ENCODE peak calls at places on chromosomes 3 and 15, in ten cellular contexts. One of them, this sample, is unnamed.

GRCh38 chr15:39393575-39394335 is 187.1 kb upstream of the THBS1 start:
- DNase-seq in ovary: no peak
- DNase-seq in spleen: no peak
- DNase-seq in mucosa of descending colon: peak; percentile 49
- DNase-seq in lower lobe of right lung: no peak
- DNase-seq in H7: no peak
- DNase-seq in skeletal muscle cell: no peak
- DNase-seq in fibroblast of pulmonary artery: no peak
- DNase-seq in sigmoid colon: no peak
- DNase-seq in cardiac muscle cell: no peak
- DNase-seq in this sample: no peak

GRCh38 chr15:92665100-92665555 is 9.6 kb upstream of the FAM174B start:
- DNase-seq in ovary: peak; percentile 82
- DNase-seq in spleen: no peak
- DNase-seq in mucosa of descending colon: no peak
- DNase-seq in lower lobe of right lung: no peak
- DNase-seq in H7: no peak
- DNase-seq in skeletal muscle cell: no peak
- DNase-seq in fibroblast of pulmonary artery: peak; percentile 90
- DNase-seq in sigmoid colon: peak; percentile 85
- DNase-seq in cardiac muscle cell: peak; percentile 85
- DNase-seq in this sample: no peak

GRCh38 chr3:194633349-194634004 is at the start of gene TMEM44:
- DNase-seq in ovary: peak; percentile 60
- DNase-seq in spleen: peak; percentile 91
- DNase-seq in mucosa of descending colon: peak; percentile 91
- DNase-seq in lower lobe of right lung: peak; percentile 82
- DNase-seq in H7: peak; percentile 98
- DNase-seq in skeletal muscle cell: peak; percentile 16
- DNase-seq in fibroblast of pulmonary artery: peak; percentile 91
- DNase-seq in sigmoid colon: peak; percentile 81
- DNase-seq in cardiac muscle cell: peak; percentile 85
- DNase-seq in this sample: peak; percentile 85

GRCh38 chr3:106208979-106209378 is 340.2 kb upstream of the CBLB start:
- DNase-seq in ovary: no peak
- DNase-seq in spleen: no peak
- DNase-seq in mucosa of descending colon: peak; percentile 19
- DNase-seq in lower lobe of right lung: no peak
- DNase-seq in H7: no peak
- DNase-seq in skeletal muscle cell: no peak
- DNase-seq in fibroblast of pulmonary artery: peak; percentile 77
- DNase-seq in sigmoid colon: no peak
- DNase-seq in cardiac muscle cell: peak; percentile 63
- DNase-seq in this sample: no peak

GRCh38 chr3:110811050-110811449 is 260.6 kb upstream of the NECTIN3 start:
- DNase-seq in ovary: no peak
- DNase-seq in spleen: no peak
- DNase-seq in mucosa of descending colon: no peak
- DNase-seq in lower lobe of right lung: no peak
- DNase-seq in H7: no peak
- DNase-seq in skeletal muscle cell: no peak
- DNase-seq in fibroblast of pulmonary artery: no peak
- DNase-seq in sigmoid colon: no peak
- DNase-seq in cardiac muscle cell: no peak
- DNase-seq in this sample: no peak

GRCh38 chr3:130934442-130935089 is 40.7 kb downstream of the ATP2C1 start:
- DNase-seq in ovary: no peak
- DNase-seq in spleen: no peak
- DNase-seq in mucosa of descending colon: no peak
- DNase-seq in lower lobe of right lung: no peak
- DNase-seq in H7: no peak
- DNase-seq in skeletal muscle cell: no peak
- DNase-seq in fibroblast of pulmonary artery: peak; percentile 32
- DNase-seq in sigmoid colon: no peak
- DNase-seq in cardiac muscle cell: peak; percentile 34
- DNase-seq in this sample: no peak

GRCh38 chr3:58608648-58609047 is 31.5 kb upstream of the FAM107A start:
- DNase-seq in ovary: no peak
- DNase-seq in spleen: no peak
- DNase-seq in mucosa of descending colon: no peak
- DNase-seq in lower lobe of right lung: no peak
- DNase-seq in H7: no peak
- DNase-seq in skeletal muscle cell: no peak
- DNase-seq in fibroblast of pulmonary artery: no peak
- DNase-seq in sigmoid colon: no peak
- DNase-seq in cardiac muscle cell: no peak
- DNase-seq in this sample: no peak

GRCh38 chr3:9041626-9042025 is 78.4 kb upstream of the RAD18 start:
- DNase-seq in ovary: no peak
- DNase-seq in spleen: no peak
- DNase-seq in mucosa of descending colon: no peak
- DNase-seq in lower lobe of right lung: no peak
- DNase-seq in H7: no peak
- DNase-seq in skeletal muscle cell: no peak
- DNase-seq in fibroblast of pulmonary artery: no peak
- DNase-seq in sigmoid colon: no peak
- DNase-seq in cardiac muscle cell: no peak
- DNase-seq in this sample: no peak

GRCh38 chr3:83934208-83935150 is 1024.3 kb upstream of the CADM2 start:
- DNase-seq in ovary: no peak
- DNase-seq in spleen: no peak
- DNase-seq in mucosa of descending colon: no peak
- DNase-seq in lower lobe of right lung: no peak
- DNase-seq in H7: no peak
- DNase-seq in skeletal muscle cell: peak; percentile 26
- DNase-seq in fibroblast of pulmonary artery: no peak
- DNase-seq in sigmoid colon: no peak
- DNase-seq in cardiac muscle cell: peak; percentile 0
- DNase-seq in this sample: no peak

DNA sequence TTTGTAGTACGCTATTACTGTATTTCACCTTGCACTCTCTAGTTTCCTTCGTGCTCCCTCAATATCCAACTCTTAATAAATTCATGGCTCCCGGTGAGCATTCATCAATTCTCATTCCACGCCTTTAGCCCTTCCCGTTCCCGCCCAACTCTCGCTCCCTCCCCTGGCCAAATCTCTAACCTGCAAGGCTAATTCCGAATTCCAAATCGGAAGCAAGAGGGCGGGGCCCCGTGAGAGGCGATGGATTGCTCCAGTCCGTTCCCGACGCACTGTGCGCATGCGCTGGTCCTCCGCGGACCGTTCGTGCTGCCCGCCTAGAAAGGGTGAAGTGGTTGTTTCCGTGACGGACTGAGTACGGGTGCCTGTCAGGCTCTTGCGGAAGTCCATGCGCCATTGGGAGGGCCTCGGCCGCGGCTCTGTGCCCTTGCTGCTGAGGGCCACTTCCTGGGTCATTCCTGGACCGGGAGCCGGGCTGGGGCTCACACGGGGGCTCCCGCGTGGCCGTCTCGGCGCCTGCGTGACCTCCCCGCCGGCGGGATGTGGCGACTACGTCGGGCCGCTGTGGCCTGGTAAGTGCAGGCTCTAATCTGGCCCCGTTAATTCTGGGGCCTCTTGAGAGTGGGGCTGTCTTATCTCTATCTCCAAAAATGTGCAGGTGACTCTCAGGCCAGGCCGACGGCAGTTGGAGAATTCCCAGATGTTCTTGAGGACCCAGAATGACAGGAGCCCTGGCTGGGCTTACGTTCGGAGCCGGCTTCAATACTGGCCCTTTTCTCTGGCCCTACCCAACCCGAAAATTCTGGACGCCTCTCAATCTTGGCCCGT is at the start of gene OPA1:
- DNase-seq in ovary: peak; percentile 98
- DNase-seq in spleen: peak; percentile 98
- DNase-seq in mucosa of descending colon: peak; percentile 96
- DNase-seq in lower lobe of right lung: peak; percentile 99
- DNase-seq in H7: peak; percentile 90
- DNase-seq in skeletal muscle cell: peak; percentile 96
- DNase-seq in fibroblast of pulmonary artery: peak; percentile 99
- DNase-seq in sigmoid colon: peak; percentile 99
- DNase-seq in cardiac muscle cell: peak; percentile 99
- DNase-seq in this sample: peak; percentile 96
- H3K4me3 ChIP-seq in ovary: peak within 1 kb of the TSS; percentile 96
- H3K4me3 ChIP-seq in spleen: peak within 1 kb of the TSS; percentile 93
- H3K4me3 ChIP-seq in mucosa of descending colon: peak within 1 kb of the TSS; percentile 94
- H3K4me3 ChIP-seq in lower lobe of right lung: peak within 1 kb of the TSS; percentile 95
- H3K4me3 ChIP-seq in H7: peak within 1 kb of the TSS; percentile 81
- H3K4me3 ChIP-seq in skeletal muscle cell: peak within 1 kb of the TSS; percentile 83
- H3K4me3 ChIP-seq in fibroblast of pulmonary artery: peak within 1 kb of the TSS; percentile 92
- H3K4me3 ChIP-seq in sigmoid colon: peak within 1 kb of the TSS; percentile 65
- H3K4me3 ChIP-seq in cardiac muscle cell: peak within 1 kb of the TSS; percentile 70
- H3K4me3 ChIP-seq in this sample: peak within 1 kb of the TSS; percentile 95

GRCh38 chr3:19347701-19348100 is 199.4 kb downstream of the KCNH8 start:
- DNase-seq in ovary: no peak
- DNase-seq in spleen: no peak
- DNase-seq in mucosa of descending colon: no peak
- DNase-seq in lower lobe of right lung: no peak
- DNase-seq in H7: no peak
- DNase-seq in skeletal muscle cell: no peak
- DNase-seq in fibroblast of pulmonary artery: no peak
- DNase-seq in sigmoid colon: no peak
- DNase-seq in cardiac muscle cell: no peak
- DNase-seq in this sample: peak; percentile 55
- H3K4me3 ChIP-seq in ovary: no peak overlapping the region
- H3K4me3 ChIP-seq in spleen: no peak overlapping the region
- H3K4me3 ChIP-seq in mucosa of descending colon: no peak overlapping the region
- H3K4me3 ChIP-seq in lower lobe of right lung: no peak overlapping the region
- H3K4me3 ChIP-seq in H7: no peak overlapping the region
- H3K4me3 ChIP-seq in skeletal muscle cell: no peak overlapping the region
- H3K4me3 ChIP-seq in fibroblast of pulmonary artery: no peak overlapping the region
- H3K4me3 ChIP-seq in sigmoid colon: no peak overlapping the region
- H3K4me3 ChIP-seq in cardiac muscle cell: no peak overlapping the region
- H3K4me3 ChIP-seq in this sample: no peak overlapping the region

DNA sequence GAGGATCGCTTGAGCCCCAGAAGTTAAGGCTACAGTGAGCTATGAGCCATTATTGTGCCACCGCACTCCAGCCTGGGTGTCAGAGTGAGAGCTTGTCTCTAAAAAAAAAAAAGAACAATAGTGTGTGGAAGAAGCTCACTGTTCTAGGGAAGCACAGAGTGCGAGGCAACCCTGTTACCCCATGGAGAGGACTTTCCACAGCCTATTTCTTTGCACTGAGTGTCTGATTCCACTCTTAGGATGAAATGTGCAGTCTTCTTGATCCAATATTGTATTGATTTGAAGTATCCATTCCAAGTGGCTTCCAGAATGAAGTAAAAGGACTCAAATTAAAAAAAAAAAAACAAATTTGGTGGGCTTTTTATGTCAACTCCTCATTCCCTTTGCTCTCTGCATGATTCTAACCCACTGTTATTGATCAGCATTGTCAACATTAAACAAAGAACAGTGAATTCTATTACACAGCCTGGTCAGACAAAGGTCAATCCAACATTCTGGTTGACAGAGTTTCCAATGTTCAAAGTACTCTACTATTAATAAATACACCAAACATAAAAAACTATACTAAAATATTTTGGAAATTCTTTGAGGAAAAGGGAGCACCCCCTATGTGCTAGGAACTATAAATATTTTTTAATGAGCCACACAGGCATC is 150.2 kb upstream of the PTPRG start:
- DNase-seq in ovary: no peak
- DNase-seq in spleen: no peak
- DNase-seq in mucosa of descending colon: no peak
- DNase-seq in lower lobe of right lung: no peak
- DNase-seq in H7: no peak
- DNase-seq in skeletal muscle cell: no peak
- DNase-seq in fibroblast of pulmonary artery: no peak
- DNase-seq in sigmoid colon: no peak
- DNase-seq in cardiac muscle cell: no peak
- DNase-seq in this sample: no peak
- H3K4me3 ChIP-seq in ovary: no peak overlapping the region
- H3K4me3 ChIP-seq in spleen: no peak overlapping the region
- H3K4me3 ChIP-seq in mucosa of descending colon: no peak overlapping the region
- H3K4me3 ChIP-seq in lower lobe of right lung: no peak overlapping the region
- H3K4me3 ChIP-seq in H7: no peak overlapping the region
- H3K4me3 ChIP-seq in skeletal muscle cell: no peak overlapping the region
- H3K4me3 ChIP-seq in fibroblast of pulmonary artery: no peak overlapping the region
- H3K4me3 ChIP-seq in sigmoid colon: no peak overlapping the region
- H3K4me3 ChIP-seq in cardiac muscle cell: no peak overlapping the region
- H3K4me3 ChIP-seq in this sample: no peak overlapping the region

DNA sequence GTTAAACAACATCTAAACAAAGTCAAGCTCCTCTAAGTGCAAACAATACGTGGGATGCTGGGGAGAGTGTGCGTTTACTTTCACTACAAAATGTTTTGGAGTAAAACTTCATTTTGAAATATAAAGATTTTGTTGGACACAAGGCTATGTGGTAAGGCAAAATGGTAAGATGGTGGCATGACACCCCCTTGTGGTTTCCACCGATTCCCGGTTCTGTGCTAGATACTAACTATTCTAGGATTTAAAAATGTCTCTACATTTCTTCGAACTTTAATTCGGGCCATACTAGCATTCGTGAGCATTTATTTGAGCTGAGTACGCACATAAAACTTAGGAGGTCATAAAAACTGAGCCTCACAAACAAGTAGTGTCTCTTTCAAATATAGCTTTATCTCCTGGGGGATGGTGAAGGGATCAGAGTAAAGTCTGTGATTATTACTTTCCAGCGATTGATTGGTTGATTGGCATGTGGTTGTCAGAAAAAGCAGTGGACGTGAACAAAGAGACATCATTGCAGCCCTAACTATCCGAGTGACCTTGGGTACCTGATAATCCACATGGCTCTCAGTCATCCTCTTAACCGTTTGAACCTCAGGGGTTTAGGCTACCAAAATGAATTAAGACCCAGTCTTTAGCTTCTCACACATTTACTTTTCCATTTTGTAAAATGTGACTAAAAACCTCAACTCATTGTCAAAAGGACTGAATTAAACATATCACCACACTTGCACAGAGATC is 1.1 kb upstream of the ZNF639 start:
- DNase-seq in ovary: peak; percentile 21
- DNase-seq in spleen: no peak
- DNase-seq in mucosa of descending colon: peak; percentile 58
- DNase-seq in lower lobe of right lung: no peak
- DNase-seq in H7: peak; percentile 51
- DNase-seq in skeletal muscle cell: no peak
- DNase-seq in fibroblast of pulmonary artery: peak; percentile 72
- DNase-seq in sigmoid colon: no peak
- DNase-seq in cardiac muscle cell: peak; percentile 64
- DNase-seq in this sample: peak; percentile 37
- H3K4me3 ChIP-seq in ovary: peak overlapping the region; percentile 77
- H3K4me3 ChIP-seq in spleen: peak overlapping the region; percentile 14
- H3K4me3 ChIP-seq in mucosa of descending colon: no peak overlapping the region
- H3K4me3 ChIP-seq in lower lobe of right lung: peak overlapping the region; percentile 86
- H3K4me3 ChIP-seq in H7: no peak overlapping the region
- H3K4me3 ChIP-seq in skeletal muscle cell: peak overlapping the region; percentile 94
- H3K4me3 ChIP-seq in fibroblast of pulmonary artery: peak overlapping the region; percentile 88
- H3K4me3 ChIP-seq in sigmoid colon: peak overlapping the region; percentile 89
- H3K4me3 ChIP-seq in cardiac muscle cell: no peak overlapping the region
- H3K4me3 ChIP-seq in this sample: peak overlapping the region; percentile 97

This sample was measured in Peyer's patch.